ENCODE peak calls at places on chromosomes 6 and 20, in seven cellular contexts. E is adrenal gland, H is WTC11, U is lower lobe of right lung, C is neural progenitor cell, O is neural crest cell, X is heart right ventricle. D is an unnamed sample.
A peak's percentile ranks its signal among the peaks of the same experiment; 100 is the strongest.

GRCh38 chr6:111683126-111683525 is 77.4 kb upstream of the TRAF3IP2 start:
- DNase-seq in E (no peak), H (no peak), U (no peak), C (no peak), O (no peak), X (peak; percentile 32), D (no peak)

GRCh38 chr20:14986026-14986655 is 648.7 kb upstream of the FLRT3 start:
- DNase-seq in E (no peak), H (no peak), U (peak; percentile 84), C (no peak), O (no peak), X (no peak), D (no peak)

GRCh38 chr6:165181951-165182414 is 127.4 kb downstream of the C6orf118 start:
- DNase-seq in E (no peak), H (no peak), U (no peak), C (no peak), O (no peak), X (no peak), D (no peak)

GRCh38 chr20:695165-695866 is 19.7 kb upstream of the SCRT2 start:
- DNase-seq in E (no peak), H (no peak), U (no peak), C (no peak), O (no peak), X (no peak), D (no peak)

GRCh38 chr20:49291200-49291599 is 13.3 kb upstream of the ZNFX1 start:
- DNase-seq in E (no peak), H (no peak), U (no peak), C (no peak), O (no peak), X (no peak), D (no peak)

GRCh38 chr6:148177589-148178233 is 164.9 kb upstream of the SASH1 start:
- DNase-seq in E (peak; percentile 56), H (peak; percentile 79), U (peak; percentile 75), C (peak; percentile 58), O (peak; percentile 56), X (peak; percentile 75), D (peak; percentile 71)

GRCh38 chr6:149354009-149354408 is 36.5 kb downstream of the TAB2 start:
- DNase-seq in E (no peak), H (no peak), U (no peak), C (no peak), O (no peak), X (no peak), D (no peak)

GRCh38 chr6:170058878-170059485 is 231.9 kb downstream of the DLL1 start:
- DNase-seq in E (no peak), H (no peak), U (peak; percentile 38), C (no peak), O (no peak), X (no peak), D (no peak)

GRCh38 chr6:135440087-135440792 is 57.3 kb downstream of the AHI1 start:
- DNase-seq in E (no peak), H (no peak), U (no peak), C (no peak), O (no peak), X (no peak), D (no peak)

GRCh38 chr6:125781307-125781868 is 9.4 kb upstream of the NCOA7 start:
- DNase-seq in E (peak; percentile 39), H (no peak), U (no peak), C (no peak), O (no peak), X (no peak), D (no peak)

GRCh38 chr6:109055771-109056235 is 38.8 kb downstream of the SESN1 start:
- DNase-seq in E (no peak), H (no peak), U (no peak), C (no peak), O (no peak), X (no peak), D (no peak)

GRCh38 chr20:44849712-44850111 is 35.8 kb upstream of the YWHAB start:
- DNase-seq in E (no peak), H (no peak), U (no peak), C (peak; percentile 31), O (no peak), X (no peak), D (no peak)

GRCh38 chr6:40293824-40294188 is 293.4 kb downstream of the LRFN2 start:
- DNase-seq in E (no peak), H (peak; percentile 29), U (no peak), C (no peak), O (no peak), X (no peak), D (no peak)

GRCh38 chr6:14857501-14857900 is 388.4 kb upstream of the JARID2 start:
- DNase-seq in E (peak; percentile 10), H (no peak), U (peak; percentile 59), C (no peak), O (no peak), X (peak; percentile 12), D (no peak)

GRCh38 chr20:37397954-37398749 is 52.2 kb downstream of the SRC start:
- DNase-seq in E (no peak), H (no peak), U (no peak), C (no peak), O (no peak), X (no peak), D (no peak)

GRCh38 chr20:37397076-37397953 is 51.4 kb downstream of the SRC start:
- DNase-seq in E (no peak), H (peak; percentile 46), U (no peak), C (peak; percentile 61), O (no peak), X (no peak), D (no peak)

GRCh38 chr20:37395411-37395800 is 49.5 kb downstream of the SRC start:
- DNase-seq in E (no peak), H (no peak), U (peak; percentile 28), C (no peak), O (no peak), X (no peak), D (no peak)

GRCh38 chr20:37395921-37396519 is 50.1 kb downstream of the SRC start:
- DNase-seq in E (no peak), H (peak; percentile 75), U (peak; percentile 45), C (peak; percentile 93), O (peak; percentile 68), X (peak; percentile 44), D (peak; percentile 50)

DNA sequence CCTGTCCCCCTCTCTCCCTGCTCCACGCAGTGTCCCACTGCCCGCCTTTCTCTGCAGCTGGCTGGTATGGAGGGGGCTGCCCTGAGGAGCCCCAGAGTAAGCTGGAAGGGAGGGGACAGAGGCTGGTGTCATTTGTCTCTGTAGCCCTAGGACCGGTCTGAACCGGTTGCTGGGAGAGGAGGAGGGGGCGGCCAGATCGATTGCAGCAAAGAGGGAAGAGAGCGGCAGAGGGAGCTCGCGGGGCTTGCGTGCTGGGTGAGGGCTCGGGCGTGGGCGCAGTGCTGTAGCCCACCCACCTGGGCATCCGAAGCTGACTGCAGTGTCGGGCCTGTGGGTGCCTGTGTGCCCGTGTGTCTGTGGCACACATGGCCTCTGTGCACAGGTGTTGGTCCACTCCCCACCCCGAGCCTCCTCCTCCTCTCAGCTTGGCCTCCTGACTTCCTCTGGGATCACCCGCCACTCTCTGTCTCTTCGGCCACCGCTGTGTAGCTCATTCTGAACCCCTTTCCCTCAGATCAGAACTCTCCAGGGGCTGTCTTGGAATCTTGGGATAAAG is 50.7 kb downstream of the SRC start:
- DNase-seq in E (no peak), H (peak; percentile 89), U (no peak), C (peak; percentile 96), O (peak; percentile 83), X (no peak), D (peak; percentile 68)
- TF ChIP-seq CTCF in E (no peak), H (no peak), U (no peak), C (peak; percentile 66), O (peak; percentile 57), X (no peak), D (no peak)

DNA sequence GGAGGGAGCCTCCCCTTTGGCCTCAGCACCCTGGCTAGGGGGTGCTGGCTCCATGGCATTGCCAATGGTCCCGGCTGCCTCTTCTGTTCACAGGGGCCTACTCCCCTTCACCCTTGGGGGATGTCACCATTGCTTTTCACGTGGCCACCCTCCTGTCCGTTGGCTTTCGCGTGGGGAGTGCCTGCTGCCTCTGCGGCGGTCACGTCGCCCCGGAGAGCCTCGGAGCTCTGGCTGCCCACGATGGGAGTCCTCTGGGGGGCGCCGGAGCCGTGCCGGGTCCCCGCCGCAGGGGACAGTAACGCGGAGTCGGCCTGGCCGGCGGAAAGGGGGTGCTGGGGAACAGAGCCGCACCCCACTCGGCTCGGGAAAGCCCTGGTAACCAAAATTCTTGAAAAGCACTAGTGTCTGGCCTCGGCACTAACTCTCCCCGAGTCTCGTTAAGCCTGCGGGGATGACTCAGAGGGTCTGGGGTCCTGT is 661 bp upstream of the HEBP2 start:
- DNase-seq in E (peak; percentile 50), H (peak; percentile 45), U (peak; percentile 65), C (peak; percentile 47), O (peak; percentile 48), X (peak; percentile 60), D (peak; percentile 52)
- TF ChIP-seq CTCF in E (no peak), H (no peak), U (peak; percentile 34), C (peak; percentile 31), O (no peak), X (peak; percentile 55), D (no peak)

GRCh38 chr20:2402271-2402980 is 21.7 kb downstream of the TGM6 start:
- DNase-seq in E (peak; percentile 29), H (no peak), U (no peak), C (peak; percentile 16), O (no peak), X (no peak), D (no peak)
- TF ChIP-seq CTCF in E (no peak), H (no peak), U (no peak), C (peak; percentile 36), O (peak; percentile 48), X (peak; percentile 17), D (peak; percentile 27)

GRCh38 chr6:33250731-33251130 is 20.9 kb downstream of the VPS52 start:
- DNase-seq in E (no peak), H (no peak), U (no peak), C (no peak), O (no peak), X (no peak), D (no peak)

GRCh38 chr6:33248643-33248931 is 23.1 kb downstream of the VPS52 start:
- DNase-seq in E (no peak), H (no peak), U (no peak), C (peak; percentile 41), O (no peak), X (no peak), D (no peak)

GRCh38 chr6:33249732-33250625 is 21.7 kb downstream of the VPS52 start:
- DNase-seq in E (peak; percentile 47), H (no peak), U (no peak), C (no peak), O (no peak), X (peak; percentile 27), D (peak; percentile 9)

GRCh38 chr6:33247977-33248642 is 23.6 kb downstream of the VPS52 start:
- DNase-seq in E (peak; percentile 89), H (peak; percentile 96), U (peak; percentile 91), C (peak; percentile 94), O (peak; percentile 96), X (peak; percentile 90), D (peak; percentile 92)

DNA sequence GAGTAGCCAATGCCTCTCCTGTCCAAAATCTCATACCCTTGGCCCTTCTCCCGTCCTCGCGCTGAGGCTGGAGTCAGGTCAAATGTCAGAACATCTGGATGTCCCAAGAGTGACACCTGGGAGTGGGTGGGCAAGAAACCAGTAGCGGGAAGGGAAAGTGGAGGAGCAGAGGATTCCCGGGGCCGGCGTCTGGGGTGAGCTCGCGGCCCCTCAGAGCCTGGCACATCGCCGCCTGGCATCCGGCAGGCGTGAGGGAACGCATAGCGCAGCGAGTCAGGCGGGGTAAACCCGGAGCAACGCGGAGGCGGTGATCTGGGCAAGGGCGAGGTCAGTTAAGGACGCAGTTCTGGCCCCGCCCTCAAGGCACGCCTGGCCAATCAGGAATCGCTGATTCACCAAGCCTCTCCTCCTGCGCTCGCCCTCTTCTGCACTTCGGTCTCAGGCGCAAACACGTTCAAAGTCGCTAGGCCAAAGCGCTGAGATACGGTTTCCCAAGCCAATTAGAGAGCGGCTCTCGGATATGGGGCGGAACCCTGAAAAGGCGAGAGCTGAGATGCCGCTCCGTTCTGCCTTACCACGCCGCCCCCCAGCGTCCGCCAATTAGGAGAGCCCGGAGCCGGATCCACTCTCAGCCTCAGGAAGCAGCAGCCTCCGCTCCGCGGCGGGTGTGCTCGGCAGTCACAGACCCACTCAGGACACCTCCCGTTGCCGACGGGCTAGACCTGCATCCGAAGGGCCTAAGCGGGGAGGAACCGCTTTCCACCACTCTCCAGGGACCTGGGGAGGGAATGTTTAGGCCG is 22.5 kb downstream of the VPS52 start:
- DNase-seq in E (peak; percentile 98), H (peak; percentile 97), U (peak; percentile 99), C (peak; percentile 98), O (peak; percentile 82), X (peak; percentile 97), D (peak; percentile 91)
- TF ChIP-seq CTCF in E (no peak), H (no peak), U (peak; percentile 28), C (no peak), O (peak; percentile 12), X (peak; percentile 56), D (no peak)